ENCODE peak calls at places on chromosomes 6 and 20, in six cellular contexts. One of them, this sample, is unnamed.

GRCh38 chr6:44631968-44632367 is 244.5 kb downstream of the CDC5L start:
- DNase-seq in fibroblast of pulmonary artery: no peak
- DNase-seq in NB4: no peak
- DNase-seq in HL-60: no peak
- DNase-seq in fibroblast of mammary gland: no peak
- DNase-seq in bronchial epithelial cell: no peak
- DNase-seq in this sample: no peak

GRCh38 chr6:18362058-18362561 is 25.0 kb upstream of the RNF144B start:
- DNase-seq in fibroblast of mammary gland: peak; percentile 88
- DNase-seq in bronchial epithelial cell: peak; percentile 97
- DNase-seq in HL-60: no peak
- DNase-seq in NB4: no peak
- DNase-seq in fibroblast of pulmonary artery: peak; percentile 56
- DNase-seq in this sample: peak; percentile 94

GRCh38 chr6:26087284-26088115 is at the start of gene HFE:
- DNase-seq in bronchial epithelial cell: peak; percentile 58
- DNase-seq in HL-60: peak; percentile 8
- DNase-seq in fibroblast of mammary gland: peak; percentile 65
- DNase-seq in NB4: peak; percentile 53
- DNase-seq in fibroblast of pulmonary artery: peak; percentile 60
- DNase-seq in this sample: peak; percentile 54

GRCh38 chr6:11654876-11655275 is 117.3 kb downstream of the TMEM170B start:
- DNase-seq in HL-60: no peak
- DNase-seq in bronchial epithelial cell: no peak
- DNase-seq in fibroblast of mammary gland: no peak
- DNase-seq in NB4: no peak
- DNase-seq in fibroblast of pulmonary artery: peak; percentile 43
- DNase-seq in this sample: no peak

GRCh38 chr20:50296450-50297375 is 106.1 kb downstream of the CEBPB start:
- DNase-seq in fibroblast of pulmonary artery: peak; percentile 43
- DNase-seq in HL-60: no peak
- DNase-seq in fibroblast of mammary gland: peak; percentile 51
- DNase-seq in NB4: no peak
- DNase-seq in bronchial epithelial cell: no peak
- DNase-seq in this sample: no peak

GRCh38 chr20:38196592-38196991 is 31.5 kb upstream of the TGM2 start:
- DNase-seq in fibroblast of mammary gland: peak; percentile 93
- DNase-seq in fibroblast of pulmonary artery: peak; percentile 94
- DNase-seq in bronchial epithelial cell: peak; percentile 48
- DNase-seq in HL-60: peak; percentile 95
- DNase-seq in NB4: peak; percentile 98
- DNase-seq in this sample: peak; percentile 80

GRCh38 chr20:25054995-25055629 is 2.8 kb downstream of the ACSS1 start:
- DNase-seq in fibroblast of mammary gland: peak; percentile 58
- DNase-seq in bronchial epithelial cell: no peak
- DNase-seq in fibroblast of pulmonary artery: no peak
- DNase-seq in NB4: no peak
- DNase-seq in HL-60: no peak
- DNase-seq in this sample: no peak

GRCh38 chr6:34333858-34334257 is 58.6 kb downstream of the NUDT3 start:
- DNase-seq in HL-60: no peak
- DNase-seq in fibroblast of pulmonary artery: no peak
- DNase-seq in fibroblast of mammary gland: no peak
- DNase-seq in NB4: no peak
- DNase-seq in bronchial epithelial cell: no peak
- DNase-seq in this sample: no peak

GRCh38 chr20:53149184-53149651 is 177.1 kb downstream of the TSHZ2 start:
- DNase-seq in NB4: no peak
- DNase-seq in fibroblast of mammary gland: no peak
- DNase-seq in fibroblast of pulmonary artery: no peak
- DNase-seq in HL-60: no peak
- DNase-seq in bronchial epithelial cell: no peak
- DNase-seq in this sample: no peak

GRCh38 chr6:322205-322930 is 30.1 kb downstream of the DUSP22 start:
- DNase-seq in fibroblast of mammary gland: no peak
- DNase-seq in HL-60: no peak
- DNase-seq in fibroblast of pulmonary artery: no peak
- DNase-seq in bronchial epithelial cell: no peak
- DNase-seq in NB4: peak; percentile 36
- DNase-seq in this sample: no peak

GRCh38 chr20:49937023-49937929 is 1.1 kb downstream of the RNF114 start:
- DNase-seq in fibroblast of mammary gland: no peak
- DNase-seq in bronchial epithelial cell: peak; percentile 57
- DNase-seq in HL-60: peak; percentile 66
- DNase-seq in NB4: peak; percentile 74
- DNase-seq in fibroblast of pulmonary artery: no peak
- DNase-seq in this sample: peak; percentile 46

GRCh38 chr6:71190809-71191208 is 97.8 kb upstream of the OGFRL1 start:
- DNase-seq in HL-60: no peak
- DNase-seq in fibroblast of pulmonary artery: peak; percentile 71
- DNase-seq in bronchial epithelial cell: peak; percentile 39
- DNase-seq in fibroblast of mammary gland: peak; percentile 58
- DNase-seq in NB4: peak; percentile 40
- DNase-seq in this sample: peak; percentile 38

GRCh38 chr6:140850438-140850837 is 1282.3 kb upstream of the GJE1 start:
- DNase-seq in bronchial epithelial cell: peak; percentile 21
- DNase-seq in fibroblast of mammary gland: peak; percentile 85
- DNase-seq in NB4: no peak
- DNase-seq in fibroblast of pulmonary artery: peak; percentile 55
- DNase-seq in HL-60: no peak
- DNase-seq in this sample: peak; percentile 12

GRCh38 chr6:29705389-29706231 is 17.6 kb upstream of the HLA-F start:
- DNase-seq in fibroblast of mammary gland: peak; percentile 56
- DNase-seq in HL-60: no peak
- DNase-seq in NB4: no peak
- DNase-seq in bronchial epithelial cell: peak; percentile 57
- DNase-seq in fibroblast of pulmonary artery: peak; percentile 69
- DNase-seq in this sample: peak; percentile 70

GRCh38 chr20:53750827-53751393 is 157.3 kb upstream of the ZNF217 start:
- DNase-seq in fibroblast of pulmonary artery: peak; percentile 83
- DNase-seq in NB4: no peak
- DNase-seq in bronchial epithelial cell: no peak
- DNase-seq in fibroblast of mammary gland: peak; percentile 75
- DNase-seq in HL-60: no peak
- DNase-seq in this sample: no peak

GRCh38 chr6:122401104-122401503 is 1.7 kb downstream of the HSF2 start:
- DNase-seq in bronchial epithelial cell: no peak
- DNase-seq in HL-60: no peak
- DNase-seq in fibroblast of mammary gland: no peak
- DNase-seq in NB4: no peak
- DNase-seq in fibroblast of pulmonary artery: no peak
- DNase-seq in this sample: no peak

GRCh38 chr6:64256483-64256882 is 620.9 kb downstream of the PHF3 start:
- DNase-seq in NB4: no peak
- DNase-seq in bronchial epithelial cell: no peak
- DNase-seq in fibroblast of mammary gland: no peak
- DNase-seq in HL-60: no peak
- DNase-seq in fibroblast of pulmonary artery: no peak
- DNase-seq in this sample: no peak

GRCh38 chr6:80742481-80742880 is 636.0 kb downstream of the BCKDHB start:
- DNase-seq in fibroblast of mammary gland: peak; percentile 64
- DNase-seq in bronchial epithelial cell: peak; percentile 32
- DNase-seq in NB4: peak; percentile 58
- DNase-seq in fibroblast of pulmonary artery: peak; percentile 63
- DNase-seq in HL-60: peak; percentile 3
- DNase-seq in this sample: peak; percentile 38

GRCh38 chr20:52152416-52152815 is 39.2 kb downstream of the ZFP64 start:
- DNase-seq in fibroblast of pulmonary artery: no peak
- DNase-seq in bronchial epithelial cell: no peak
- DNase-seq in NB4: no peak
- DNase-seq in fibroblast of mammary gland: no peak
- DNase-seq in HL-60: no peak
- DNase-seq in this sample: no peak

GRCh38 chr6:31202259-31203166 is 32.0 kb upstream of the POU5F1 start:
- DNase-seq in NB4: no peak
- DNase-seq in fibroblast of mammary gland: no peak
- DNase-seq in fibroblast of pulmonary artery: no peak
- DNase-seq in bronchial epithelial cell: peak; percentile 84
- DNase-seq in HL-60: peak; percentile 47
- DNase-seq in this sample: peak; percentile 67

GRCh38 chr6:112432853-112433252 is 85.7 kb downstream of the RFPL4B start:
- DNase-seq in fibroblast of pulmonary artery: no peak
- DNase-seq in HL-60: no peak
- DNase-seq in NB4: no peak
- DNase-seq in bronchial epithelial cell: no peak
- DNase-seq in fibroblast of mammary gland: no peak
- DNase-seq in this sample: no peak

GRCh38 chr20:59001449-59002171 is 5.4 kb downstream of the CTSZ start:
- DNase-seq in fibroblast of mammary gland: no peak
- DNase-seq in NB4: no peak
- DNase-seq in HL-60: no peak
- DNase-seq in fibroblast of pulmonary artery: no peak
- DNase-seq in bronchial epithelial cell: no peak
- DNase-seq in this sample: no peak

GRCh38 chr6:53547166-53547814 is 2.4 kb upstream of the GCLC start:
- DNase-seq in fibroblast of mammary gland: no peak
- DNase-seq in fibroblast of pulmonary artery: no peak
- DNase-seq in NB4: no peak
- DNase-seq in bronchial epithelial cell: no peak
- DNase-seq in HL-60: no peak
- DNase-seq in this sample: no peak

GRCh38 chr6:53322188-53323029 is 26.3 kb downstream of the ELOVL5 start:
- DNase-seq in NB4: peak; percentile 24
- DNase-seq in fibroblast of mammary gland: peak; percentile 43
- DNase-seq in HL-60: peak; percentile 53
- DNase-seq in fibroblast of pulmonary artery: no peak
- DNase-seq in bronchial epithelial cell: peak; percentile 57
- DNase-seq in this sample: peak; percentile 32

GRCh38 chr6:169340395-169340794 is 86.7 kb upstream of the THBS2 start:
- DNase-seq in HL-60: no peak
- DNase-seq in bronchial epithelial cell: peak; percentile 52
- DNase-seq in NB4: peak; percentile 45
- DNase-seq in fibroblast of pulmonary artery: no peak
- DNase-seq in fibroblast of mammary gland: no peak
- DNase-seq in this sample: peak; percentile 81

GRCh38 chr6:107221519-107221918 is 106.2 kb upstream of the BEND3 start:
- DNase-seq in HL-60: no peak
- DNase-seq in fibroblast of pulmonary artery: no peak
- DNase-seq in NB4: no peak
- DNase-seq in fibroblast of mammary gland: no peak
- DNase-seq in bronchial epithelial cell: no peak
- DNase-seq in this sample: no peak

GRCh38 chr6:27679308-27679967 is 206.5 kb upstream of the ZNF184 start:
- DNase-seq in fibroblast of pulmonary artery: no peak
- DNase-seq in NB4: no peak
- DNase-seq in bronchial epithelial cell: peak; percentile 9
- DNase-seq in HL-60: no peak
- DNase-seq in fibroblast of mammary gland: no peak
- DNase-seq in this sample: peak; percentile 58
- H3K4me3 ChIP-seq in fibroblast of pulmonary artery: peak overlapping the region; percentile 17
- H3K4me3 ChIP-seq in NB4: no peak overlapping the region
- H3K4me3 ChIP-seq in bronchial epithelial cell: peak overlapping the region; percentile 10
- H3K4me3 ChIP-seq in HL-60: no peak overlapping the region
- H3K4me3 ChIP-seq in fibroblast of mammary gland: peak overlapping the region; percentile 40
- H3K4me3 ChIP-seq in this sample: peak overlapping the region; percentile 54

GRCh38 chr6:8131265-8131897 is 29.0 kb upstream of the EEF1E1 start:
- DNase-seq in HL-60: peak; percentile 45
- DNase-seq in fibroblast of pulmonary artery: peak; percentile 77
- DNase-seq in fibroblast of mammary gland: peak; percentile 71
- DNase-seq in NB4: peak; percentile 72
- DNase-seq in bronchial epithelial cell: peak; percentile 52
- DNase-seq in this sample: peak; percentile 68
- TF ChIP-seq CTCF in HL-60: peak; percentile 13
- TF ChIP-seq CTCF in fibroblast of pulmonary artery: peak; percentile 63
- TF ChIP-seq CTCF in fibroblast of mammary gland: peak; percentile 59
- TF ChIP-seq CTCF in NB4: peak; percentile 51
- TF ChIP-seq CTCF in bronchial epithelial cell: peak; percentile 48
- TF ChIP-seq CTCF in this sample: peak; percentile 65

DNA sequence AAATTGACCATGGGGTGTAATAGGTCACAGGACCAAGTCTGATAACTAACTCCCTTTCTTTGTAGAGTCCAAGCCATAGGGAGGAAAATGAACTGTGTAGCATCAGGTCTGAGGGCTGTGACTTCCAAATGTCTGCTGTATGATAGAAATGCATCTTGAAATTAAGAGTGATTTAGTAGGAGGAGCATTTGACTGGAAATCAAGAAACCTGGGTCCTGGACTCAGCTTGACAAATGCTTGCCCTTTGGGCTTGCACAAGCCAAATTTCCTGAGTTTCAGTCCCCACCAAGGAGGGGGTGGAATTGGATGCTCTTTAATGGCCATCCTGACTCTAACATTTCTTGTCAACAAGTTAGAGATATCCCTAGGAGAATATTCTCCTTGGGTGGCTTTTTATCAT is 187.0 kb downstream of the PDE7B start:
- DNase-seq in NB4: no peak
- DNase-seq in fibroblast of pulmonary artery: peak; percentile 31
- DNase-seq in bronchial epithelial cell: no peak
- DNase-seq in fibroblast of mammary gland: peak; percentile 31
- DNase-seq in HL-60: no peak
- DNase-seq in this sample: no peak
- H3K4me3 ChIP-seq in NB4: no peak overlapping the region
- H3K4me3 ChIP-seq in fibroblast of pulmonary artery: peak overlapping the region; percentile 59
- H3K4me3 ChIP-seq in bronchial epithelial cell: no peak overlapping the region
- H3K4me3 ChIP-seq in fibroblast of mammary gland: peak overlapping the region; percentile 71
- H3K4me3 ChIP-seq in HL-60: no peak overlapping the region
- H3K4me3 ChIP-seq in this sample: no peak overlapping the region

GRCh38 chr6:39902786-39903465 is 31.3 kb downstream of the MOCS1 start:
- DNase-seq in fibroblast of mammary gland: no peak
- DNase-seq in HL-60: no peak
- DNase-seq in NB4: no peak
- DNase-seq in bronchial epithelial cell: no peak
- DNase-seq in fibroblast of pulmonary artery: no peak
- DNase-seq in this sample: no peak

GRCh38 chr6:39903656-39904055 is 30.6 kb downstream of the MOCS1 start:
- DNase-seq in NB4: no peak
- DNase-seq in HL-60: no peak
- DNase-seq in fibroblast of mammary gland: no peak
- DNase-seq in bronchial epithelial cell: no peak
- DNase-seq in fibroblast of pulmonary artery: no peak
- DNase-seq in this sample: no peak

GRCh38 chr6:39906318-39906761 is 27.9 kb downstream of the MOCS1 start:
- DNase-seq in HL-60: no peak
- DNase-seq in fibroblast of mammary gland: no peak
- DNase-seq in fibroblast of pulmonary artery: no peak
- DNase-seq in bronchial epithelial cell: no peak
- DNase-seq in NB4: no peak
- DNase-seq in this sample: no peak

GRCh38 chr6:39905640-39905975 is 28.7 kb downstream of the MOCS1 start:
- DNase-seq in NB4: no peak
- DNase-seq in HL-60: no peak
- DNase-seq in fibroblast of mammary gland: no peak
- DNase-seq in bronchial epithelial cell: no peak
- DNase-seq in fibroblast of pulmonary artery: no peak
- DNase-seq in this sample: no peak

DNA sequence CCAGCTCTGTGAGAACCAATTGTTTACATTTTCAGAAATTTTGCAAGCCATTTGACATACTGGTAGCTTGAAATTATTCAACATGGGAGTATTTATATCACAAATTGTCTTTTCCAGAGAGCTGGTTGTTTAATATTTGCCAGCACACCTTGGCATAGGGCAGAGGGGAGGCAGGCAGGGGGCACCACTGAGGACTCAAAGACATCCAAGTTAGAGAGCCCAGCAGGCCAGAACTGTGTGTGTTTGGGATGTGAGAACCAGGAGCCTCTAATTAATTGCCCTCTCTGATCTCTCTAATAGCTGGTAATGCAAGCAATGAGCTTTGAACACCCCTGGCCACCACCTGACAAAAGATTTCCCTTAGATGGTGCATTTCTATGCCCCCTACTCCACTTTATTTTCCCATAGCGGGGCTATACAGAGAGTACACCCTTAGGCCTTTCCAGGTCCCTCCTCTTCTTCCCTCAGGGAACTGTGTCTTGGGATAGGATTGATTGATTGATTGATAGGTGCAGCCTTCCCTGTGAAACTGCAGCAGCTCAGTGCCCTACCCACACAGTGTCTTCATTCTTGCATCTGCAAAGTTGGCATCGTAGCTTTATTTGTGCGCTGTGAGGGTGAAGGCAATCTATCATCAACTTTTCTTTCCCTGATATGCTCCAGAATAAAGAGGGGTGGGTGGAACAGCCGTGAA is 29.2 kb downstream of the MOCS1 start:
- DNase-seq in fibroblast of mammary gland: no peak
- DNase-seq in bronchial epithelial cell: no peak
- DNase-seq in fibroblast of pulmonary artery: no peak
- DNase-seq in NB4: no peak
- DNase-seq in HL-60: no peak
- DNase-seq in this sample: no peak
- TF ChIP-seq CTCF in fibroblast of mammary gland: no peak
- TF ChIP-seq CTCF in bronchial epithelial cell: no peak
- TF ChIP-seq CTCF in fibroblast of pulmonary artery: no peak
- TF ChIP-seq CTCF in NB4: no peak
- TF ChIP-seq CTCF in HL-60: no peak
- TF ChIP-seq CTCF in this sample: no peak